ENCODE peak calls at places on chromosomes 6 and 20, in ten cellular contexts. N is GM20000; Q is AG04450; R is stimulated activated CD4-positive, alpha-beta T cell treated with anti-CD3 and anti-CD28 coated beads, TNF-alpha, amount 100 ng/mL, for 24 hours; F is ovary; U is neuronal stem cell; X is psoas muscle; V is ELF-1; D is epithelial cell of prostate; W is Kasumi-1. M is an unnamed sample.

GRCh38 chr6:77322604-77323003 is 140.7 kb downstream of the HTR1B start:
- DNase-seq in N (no peak), Q (no peak), R (no peak), F (no peak), U (no peak), X (no peak), V (no peak), D (no peak), W (no peak), M (no peak)

GRCh38 chr20:51216850-51217249 is 193.9 kb upstream of the KCNG1 start:
- DNase-seq in N (no peak), Q (no peak), R (no peak), F (no peak), U (no peak), X (no peak), V (no peak), D (no peak), W (no peak), M (no peak)

GRCh38 chr6:45663181-45664180 is 285.7 kb upstream of the SUPT3H start:
- DNase-seq in N (peak), Q (no peak), R (peak), F (peak), U (peak), X (peak), V (peak), D (no peak), W (no peak), M (peak)

GRCh38 chr20:44253528-44253927 is 6.4 kb downstream of the GDAP1L1 start:
- DNase-seq in N (no peak), Q (no peak), R (no peak), F (no peak), U (no peak), X (no peak), V (no peak), D (no peak), W (no peak), M (no peak)

GRCh38 chr20:36544134-36545018 is 3.1 kb downstream of the MYL9 start:
- DNase-seq in N (no peak), Q (no peak), R (no peak), F (peak), U (no peak), X (no peak), V (no peak), D (peak), W (no peak), M (no peak)

GRCh38 chr20:1209447-1210387 is 6.5 kb downstream of the C20orf202 start:
- DNase-seq in N (no peak), Q (no peak), R (no peak), F (no peak), U (no peak), X (no peak), V (peak), D (no peak), W (no peak), M (peak)

GRCh38 chr6:38307730-38308129 is 332.0 kb downstream of the BTBD9 start:
- DNase-seq in N (peak), Q (no peak), R (no peak), F (no peak), U (no peak), X (no peak), V (no peak), D (no peak), W (no peak), M (no peak)

GRCh38 chr6:37822851-37823682 is 3.5 kb downstream of the ZFAND3 start:
- DNase-seq in N (no peak), Q (no peak), R (peak), F (no peak), U (peak), X (no peak), V (peak), D (peak), W (no peak), M (peak)

GRCh38 chr6:85472744-85473143 is 22.9 kb downstream of the NT5E start:
- DNase-seq in N (no peak), Q (no peak), R (no peak), F (no peak), U (no peak), X (no peak), V (no peak), D (no peak), W (no peak), M (no peak)

GRCh38 chr6:1739220-1739619 is 129.5 kb downstream of the FOXC1 start:
- DNase-seq in N (peak), Q (no peak), R (no peak), F (no peak), U (no peak), X (no peak), V (no peak), D (no peak), W (no peak), M (no peak)

GRCh38 chr6:129096651-129097290 is 213.8 kb downstream of the LAMA2 start:
- DNase-seq in N (no peak), Q (no peak), R (no peak), F (no peak), U (no peak), X (no peak), V (no peak), D (no peak), W (no peak), M (no peak)

GRCh38 chr6:159107451-159108260 is 61.5 kb upstream of the FNDC1 start:
- DNase-seq in N (no peak), Q (no peak), R (no peak), F (no peak), U (no peak), X (no peak), V (no peak), D (no peak), W (no peak), M (peak)

GRCh38 chr6:14502551-14502950 is 385.0 kb downstream of the CD83 start:
- DNase-seq in N (no peak), Q (no peak), R (no peak), F (no peak), U (no peak), X (no peak), V (no peak), D (peak), W (no peak), M (no peak)

GRCh38 chr6:10612161-10612560 is 82.3 kb downstream of the C6orf52 start:
- DNase-seq in N (no peak), Q (no peak), R (no peak), F (no peak), U (no peak), X (no peak), V (peak), D (no peak), W (no peak), M (no peak)

GRCh38 chr20:54650201-54650722 is 174.9 kb downstream of the DOK5 start:
- DNase-seq in N (no peak), Q (no peak), R (no peak), F (no peak), U (no peak), X (no peak), V (no peak), D (no peak), W (no peak), M (no peak)

GRCh38 chr6:108730556-108731228 is 117.5 kb upstream of the ARMC2 start:
- DNase-seq in N (no peak), Q (no peak), R (no peak), F (no peak), U (no peak), X (no peak), V (no peak), D (no peak), W (no peak), M (no peak)

GRCh38 chr6:109071125-109071917 is 23.3 kb downstream of the SESN1 start:
- DNase-seq in N (no peak), Q (no peak), R (no peak), F (no peak), U (no peak), X (no peak), V (no peak), D (no peak), W (no peak), M (no peak)

GRCh38 chr20:36808317-36809257 is 35.0 kb upstream of the DSN1 start:
- DNase-seq in N (peak), Q (peak), R (peak), F (no peak), U (peak), X (peak), V (peak), D (peak), W (peak), M (peak)

GRCh38 chr6:37569999-37570776 is 70.5 kb upstream of the CCDC167 start:
- DNase-seq in N (no peak), Q (no peak), R (no peak), F (no peak), U (no peak), X (no peak), V (no peak), D (no peak), W (peak), M (no peak)

GRCh38 chr20:51595744-51596143 is 53.2 kb upstream of the NFATC2 start:
- DNase-seq in N (no peak), Q (no peak), R (no peak), F (no peak), U (no peak), X (no peak), V (no peak), D (no peak), W (no peak), M (no peak)

GRCh38 chr6:137808836-137809315 is 58.2 kb upstream of the TNFAIP3 start:
- DNase-seq in N (no peak), Q (no peak), R (no peak), F (no peak), U (no peak), X (no peak), V (peak), D (no peak), W (no peak), M (no peak)

GRCh38 chr20:57438552-57438951 is 47.4 kb downstream of the RBM38 start:
- DNase-seq in N (no peak), Q (no peak), R (no peak), F (no peak), U (no peak), X (no peak), V (no peak), D (no peak), W (no peak), M (no peak)

GRCh38 chr6:121497869-121498462 is 62.5 kb downstream of the GJA1 start:
- DNase-seq in N (no peak), Q (no peak), R (no peak), F (no peak), U (no peak), X (no peak), V (no peak), D (no peak), W (no peak), M (no peak)

GRCh38 chr20:24677626-24678328 is 208.3 kb downstream of the SYNDIG1 start:
- DNase-seq in N (no peak), Q (no peak), R (no peak), F (no peak), U (no peak), X (no peak), V (peak), D (no peak), W (no peak), M (no peak)

GRCh38 chr6:90100059-90100665 is 196.5 kb downstream of the BACH2 start:
- DNase-seq in N (no peak), Q (no peak), R (no peak), F (no peak), U (no peak), X (no peak), V (no peak), D (no peak), W (no peak), M (no peak)

GRCh38 chr6:150088481-150089154 is 19.7 kb upstream of the ULBP3 start:
- DNase-seq in N (no peak), Q (no peak), R (no peak), F (no peak), U (no peak), X (no peak), V (no peak), D (no peak), W (no peak), M (no peak)

GRCh38 chr6:105321728-105322127 is 81.2 kb downstream of the PREP start:
- DNase-seq in N (no peak), Q (no peak), R (no peak), F (no peak), U (no peak), X (no peak), V (no peak), D (no peak), W (no peak), M (no peak)

GRCh38 chr6:53168516-53169257 is 20.0 kb upstream of the GCM1 start:
- DNase-seq in N (no peak), Q (no peak), R (no peak), F (no peak), U (no peak), X (no peak), V (no peak), D (no peak), W (no peak), M (no peak)

GRCh38 chr6:163324928-163325784 is 89.4 kb upstream of the QKI start:
- DNase-seq in N (no peak), Q (no peak), R (no peak), F (no peak), U (no peak), X (no peak), V (no peak), D (no peak), W (peak), M (no peak)

GRCh38 chr20:12201289-12201991 is 283.7 kb downstream of the BTBD3 start:
- DNase-seq in N (no peak), Q (no peak), R (no peak), F (no peak), U (no peak), X (no peak), V (no peak), D (no peak), W (no peak), M (peak)

GRCh38 chr6:52595000-52595795 is 18.3 kb upstream of the TRAM2 start:
- DNase-seq in N (peak), Q (peak), R (no peak), F (peak), U (no peak), X (peak), V (peak), D (no peak), W (peak), M (peak)

GRCh38 chr20:35661013-35661412 is 3.7 kb downstream of the CPNE1 start:
- DNase-seq in N (no peak), Q (no peak), R (no peak), F (no peak), U (no peak), X (no peak), V (no peak), D (no peak), W (no peak), M (no peak)

M was measured in dermis blood vessel endothelial cell.